ENCODE peak calls at places on chromosomes 7 and 10, in six cellular contexts. R, B, W, A, P and E are unnamed samples.

GRCh38 chr7:35241884-35242283 is 12.0 kb downstream of the TBX20 start:
- DNase-seq in R (no peak), B (no peak), W (no peak), A (no peak), P (no peak), E (no peak)

GRCh38 chr7:38872202-38872601 is 36.8 kb downstream of the VPS41 start:
- DNase-seq in R (no peak), B (no peak), W (no peak), A (no peak), P (no peak), E (no peak)

GRCh38 chr7:23530355-23530754 is 1.4 kb downstream of the TRA2A start:
- DNase-seq in R (no peak), B (no peak), W (no peak), A (peak; percentile 40), P (no peak), E (no peak)

GRCh38 chr7:92751902-92752901 is 84.2 kb downstream of the CDK6 start:
- DNase-seq in R (peak; percentile 77), B (no peak), W (no peak), A (no peak), P (no peak), E (no peak)

GRCh38 chr10:7300327-7300726 is 110.5 kb downstream of the SFMBT2 start:
- DNase-seq in R (no peak), B (no peak), W (no peak), A (no peak), P (no peak), E (no peak)

GRCh38 chr7:57300747-57301146 is 149.2 kb upstream of the ZNF716 start:
- DNase-seq in R (no peak), B (no peak), W (no peak), A (no peak), P (no peak), E (no peak)

GRCh38 chr7:91759205-91759863 is 121.2 kb downstream of the MTERF1 start:
- DNase-seq in R (no peak), B (no peak), W (no peak), A (peak; percentile 14), P (no peak), E (no peak)

GRCh38 chr10:17047908-17048307 is 81.7 kb downstream of the CUBN start:
- DNase-seq in R (no peak), B (no peak), W (no peak), A (no peak), P (no peak), E (no peak)

GRCh38 chr10:14093735-14094484 is 236.8 kb downstream of the FRMD4A start:
- DNase-seq in R (no peak), B (no peak), W (no peak), A (no peak), P (no peak), E (no peak)

GRCh38 chr7:66837007-66837406 is 84.0 kb upstream of the TMEM248 start:
- DNase-seq in R (peak; percentile 26), B (no peak), W (no peak), A (no peak), P (no peak), E (no peak)

GRCh38 chr7:101747758-101748345 is 69.6 kb upstream of the CUX1 start:
- DNase-seq in R (no peak), B (no peak), W (no peak), A (no peak), P (no peak), E (no peak)

GRCh38 chr10:17056781-17057191 is 72.8 kb downstream of the CUBN start:
- DNase-seq in R (no peak), B (no peak), W (no peak), A (no peak), P (no peak), E (no peak)

GRCh38 chr10:98422182-98422581 is 7.2 kb upstream of the PYROXD2 start:
- DNase-seq in R (no peak), B (no peak), W (no peak), A (no peak), P (no peak), E (no peak)

GRCh38 chr7:51224811-51225581 is 91.6 kb downstream of the COBL start:
- DNase-seq in R (peak; percentile 45), B (no peak), W (no peak), A (peak; percentile 77), P (peak; percentile 72), E (no peak)

GRCh38 chr7:104126411-104126841 is 81.4 kb downstream of the ORC5 start:
- DNase-seq in R (no peak), B (no peak), W (no peak), A (no peak), P (no peak), E (no peak)

GRCh38 chr10:61643316-61643751 is 19.4 kb upstream of the CABCOCO1 start:
- DNase-seq in R (no peak), B (no peak), W (no peak), A (no peak), P (no peak), E (no peak)

GRCh38 chr10:6222755-6223154 is 20.0 kb downstream of the PFKFB3 start:
- DNase-seq in R (no peak), B (no peak), W (no peak), A (no peak), P (no peak), E (no peak)
- H3K27ac ChIP-seq in R (peak overlapping the region; percentile 62), B (no peak overlapping the region), W (peak overlapping the region; percentile 21), A (no peak overlapping the region), P (no peak overlapping the region), E (no peak overlapping the region)

GRCh38 chr10:113005380-113005779 is 55.3 kb downstream of the TCF7L2 start:
- DNase-seq in R (no peak), B (no peak), W (no peak), A (no peak), P (no peak), E (no peak)

GRCh38 chr10:113007343-113007771 is 57.3 kb downstream of the TCF7L2 start:
- DNase-seq in R (no peak), B (no peak), W (no peak), A (no peak), P (no peak), E (no peak)

GRCh38 chr10:113004219-113004618 is 54.2 kb downstream of the TCF7L2 start:
- DNase-seq in R (no peak), B (no peak), W (no peak), A (no peak), P (no peak), E (no peak)

GRCh38 chr10:113007821-113008220 is 57.8 kb downstream of the TCF7L2 start:
- DNase-seq in R (no peak), B (no peak), W (no peak), A (no peak), P (no peak), E (no peak)

GRCh38 chr10:113006656-113007342 is 56.8 kb downstream of the TCF7L2 start:
- DNase-seq in R (no peak), B (no peak), W (no peak), A (no peak), P (no peak), E (no peak)
- TF ChIP-seq CTCF in R (no peak), B (no peak), W (no peak), A (no peak), P (no peak), E (no peak)

GRCh38 chr10:131899116-131899690 is 1.6 kb upstream of the PPP2R2D start:
- DNase-seq in R (no peak), B (no peak), W (no peak), A (no peak), P (no peak), E (no peak)
- H3K27ac ChIP-seq in R (no peak overlapping the region), B (no peak overlapping the region), W (no peak overlapping the region), A (no peak overlapping the region), P (no peak overlapping the region), E (no peak overlapping the region)

DNA sequence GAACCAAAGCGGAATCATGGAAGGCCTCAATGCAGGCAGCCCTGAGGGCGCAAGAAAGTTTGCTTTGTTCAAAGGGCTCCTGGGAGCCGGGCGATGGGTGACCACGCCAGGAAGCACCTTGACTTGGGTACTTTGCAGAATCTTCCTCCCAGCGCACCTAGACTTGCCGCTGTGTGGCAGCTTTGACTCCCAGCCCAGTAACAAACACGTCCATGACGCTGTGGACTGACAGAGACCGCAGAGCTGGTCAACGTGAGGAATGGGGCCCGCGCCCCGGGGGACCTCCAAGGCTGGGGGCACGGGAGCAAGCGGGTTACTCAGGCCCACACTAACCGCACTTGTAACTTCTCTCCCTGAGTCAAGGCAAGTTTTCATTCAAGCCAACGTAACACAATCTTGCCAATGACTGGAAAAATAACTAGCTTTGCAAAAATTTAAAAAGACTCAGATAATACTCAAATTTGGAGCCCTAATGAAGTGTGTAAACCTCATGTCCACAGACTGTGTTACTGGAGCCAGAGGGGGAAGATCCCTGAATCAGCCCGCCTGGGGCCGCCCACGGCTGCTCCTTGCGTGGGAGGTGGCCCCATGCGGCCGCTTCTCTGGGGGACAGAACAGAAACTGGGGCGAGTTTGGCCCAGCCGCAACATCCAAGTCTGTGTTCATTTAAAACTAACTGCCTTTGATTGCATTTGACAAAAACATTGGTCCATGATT is 130.8 kb downstream of the DNAJB6 start:
- DNase-seq in R (no peak), B (no peak), W (no peak), A (no peak), P (no peak), E (no peak)
- TF ChIP-seq CTCF in R (no peak), B (no peak), W (no peak), A (no peak), P (no peak), E (no peak)

DNA sequence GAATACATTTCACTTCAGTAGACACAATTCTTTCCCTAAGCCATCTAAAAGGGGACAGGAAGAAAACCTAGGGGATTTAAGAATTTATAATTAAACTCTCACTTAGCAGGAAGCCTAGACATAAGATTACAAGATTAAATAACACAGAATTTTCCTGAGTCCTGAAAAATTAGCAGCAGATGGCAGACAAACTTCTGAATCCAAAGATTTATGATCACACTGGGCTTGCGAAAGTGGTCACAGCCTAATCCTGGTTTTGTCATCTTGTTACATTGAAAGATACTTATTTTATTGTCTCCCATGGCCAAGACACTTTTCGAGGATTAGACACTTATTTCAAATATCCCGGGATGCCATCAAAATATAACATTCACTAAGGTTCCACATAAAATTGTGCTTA is 2.9 kb downstream of the ERLIN1 start:
- DNase-seq in R (no peak), B (no peak), W (no peak), A (no peak), P (no peak), E (no peak)
- H3K27ac ChIP-seq in R (no peak overlapping the region), B (no peak overlapping the region), W (no peak overlapping the region), A (no peak overlapping the region), P (no peak overlapping the region), E (no peak overlapping the region)

DNA sequence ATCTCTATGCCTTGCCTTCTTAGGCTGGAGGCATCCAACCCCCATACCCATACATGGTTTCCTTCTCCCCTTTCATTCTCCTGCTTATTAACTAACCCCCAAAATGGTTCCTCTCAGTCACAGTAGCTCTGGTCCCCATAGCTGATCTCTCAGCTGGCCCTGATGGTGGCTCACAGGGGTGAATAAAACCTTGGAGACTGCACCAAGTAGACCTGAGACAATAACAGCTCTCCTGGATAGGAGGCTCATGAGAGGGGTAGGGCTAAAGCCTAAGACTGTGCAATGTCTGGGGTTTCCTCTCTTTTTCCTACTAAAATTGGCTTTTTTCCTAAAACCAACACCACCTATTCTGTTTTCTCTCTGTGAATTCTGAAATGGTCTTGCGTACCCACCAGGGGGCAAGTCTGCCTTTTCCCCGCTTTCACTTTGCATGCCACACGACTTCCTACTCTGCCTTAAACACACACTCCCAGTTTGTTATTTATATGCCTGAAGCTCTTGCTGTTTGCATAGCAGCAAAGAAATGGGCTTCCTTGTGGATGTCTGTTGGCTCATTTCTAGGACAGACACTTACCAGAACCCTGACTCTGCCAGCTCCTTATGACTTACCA is 18.4 kb upstream of the PON1 start:
- DNase-seq in R (no peak), B (no peak), W (no peak), A (no peak), P (no peak), E (no peak)
- TF ChIP-seq CTCF in R (peak; percentile 11), B (no peak), W (no peak), A (no peak), P (no peak), E (no peak)